ENCODE peak calls at places on chromosomes 5 and 9, in nine cellular contexts. S is cardiac muscle cell, Y is esophagus squamous epithelium, C is astrocyte, V is hepatocyte, L is heart left ventricle, Q is vagina, K is ascending aorta, G is right lobe of liver. Z is an unnamed sample.

GRCh38 chr5:19401032-19401431 is 587.0 kb downstream of the CDH18 start:
- DNase-seq in G (no peak), C (no peak), V (no peak), K (no peak), Y (no peak), L (no peak), S (no peak), Q (no peak), Z (no peak)

GRCh38 chr5:55187370-55187769 is 14.4 kb upstream of the CDC20B start:
- DNase-seq in V (peak; percentile 9), C (no peak), Q (no peak), K (no peak), Y (no peak), S (peak; percentile 19), L (no peak), G (no peak), Z (no peak)

GRCh38 chr9:112094948-112095779 is 79.9 kb downstream of the SUSD1 start:
- DNase-seq in Q (no peak), K (no peak), C (no peak), L (no peak), V (peak; percentile 17), G (no peak), S (no peak), Y (no peak), Z (no peak)

GRCh38 chr9:136118061-136118366 is 661 bp downstream of the TMEM250 start:
- DNase-seq in Y (no peak), L (no peak), K (no peak), C (no peak), V (no peak), Q (no peak), S (no peak), G (no peak), Z (peak; percentile 93)

GRCh38 chr9:4839470-4839912 is 46.7 kb downstream of the RCL1 start:
- DNase-seq in Q (no peak), C (no peak), G (peak; percentile 36), K (no peak), S (no peak), L (no peak), Y (no peak), V (no peak), Z (no peak)

GRCh38 chr9:33187519-33188218 is 20.5 kb upstream of the B4GALT1 start:
- DNase-seq in S (peak; percentile 77), K (no peak), C (peak; percentile 73), L (peak; percentile 67), V (peak; percentile 69), Q (no peak), G (no peak), Y (no peak), Z (no peak)

GRCh38 chr5:3269400-3270169 is 326.0 kb upstream of the IRX1 start:
- DNase-seq in Y (no peak), K (no peak), L (no peak), Q (no peak), G (no peak), V (no peak), S (no peak), C (no peak), Z (no peak)

GRCh38 chr5:52801329-52801728 is 13.6 kb downstream of the ITGA1 start:
- DNase-seq in L (no peak), G (no peak), V (peak; percentile 22), S (no peak), Y (no peak), K (no peak), Q (no peak), C (peak; percentile 16), Z (no peak)

GRCh38 chr5:150263801-150264621 is 25.6 kb downstream of the CAMK2A start:
- DNase-seq in Q (no peak), C (peak; percentile 89), S (peak; percentile 84), K (no peak), V (peak; percentile 56), G (peak; percentile 52), L (no peak), Y (no peak), Z (no peak)

GRCh38 chr9:101566904-101567724 is 27.7 kb downstream of the PPP3R2 start:
- DNase-seq in K (no peak), C (peak; percentile 13), S (peak; percentile 37), Y (no peak), Q (no peak), L (no peak), V (peak; percentile 29), G (no peak), Z (no peak)

GRCh38 chr9:37840560-37841194 is 40.1 kb downstream of the DCAF10 start:
- DNase-seq in Q (no peak), G (no peak), C (peak; percentile 80), Y (no peak), L (no peak), V (no peak), S (peak; percentile 83), K (no peak), Z (no peak)

GRCh38 chr9:13568851-13569618 is 289.5 kb upstream of the MPDZ start:
- DNase-seq in G (no peak), L (no peak), Y (no peak), V (peak; percentile 9), K (no peak), S (peak; percentile 31), C (no peak), Q (no peak), Z (peak; percentile 27)

GRCh38 chr9:132826576-132827365 is 51.3 kb downstream of the AK8 start:
- DNase-seq in L (no peak), V (no peak), S (no peak), Y (no peak), G (no peak), C (no peak), K (no peak), Q (no peak), Z (no peak)

GRCh38 chr5:171102877-171103610 is 206.0 kb upstream of the TLX3 start:
- DNase-seq in K (no peak), C (no peak), G (no peak), Y (no peak), S (no peak), V (no peak), Q (no peak), L (no peak), Z (no peak)

GRCh38 chr9:92185681-92186080 is 70.5 kb upstream of the SPTLC1 start:
- DNase-seq in Y (no peak), C (no peak), S (no peak), G (no peak), V (no peak), Q (no peak), K (no peak), L (no peak), Z (no peak)

GRCh38 chr9:128987800-128988199 is 40.3 kb downstream of the NUP188 start:
- DNase-seq in S (peak; percentile 63), Y (no peak), C (peak; percentile 83), Q (no peak), L (no peak), G (no peak), V (no peak), K (no peak), Z (no peak)

GRCh38 chr5:153445875-153446567 is 44.4 kb upstream of the GRIA1 start:
- DNase-seq in C (no peak), Q (no peak), V (peak; percentile 16), S (peak; percentile 0), G (peak; percentile 62), Y (no peak), K (no peak), L (peak; percentile 17), Z (peak; percentile 28)

GRCh38 chr5:100900142-100900795 is 2.8 kb downstream of the ST8SIA4 start:
- DNase-seq in C (peak; percentile 38), L (peak; percentile 38), Y (peak; percentile 18), V (peak; percentile 28), K (peak; percentile 14), G (peak; percentile 38), Q (no peak), S (peak; percentile 56), Z (peak; percentile 62)

GRCh38 chr9:132651259-132651658 is 18.5 kb downstream of the DDX31 start:
- DNase-seq in G (no peak), K (no peak), S (peak; percentile 95), L (no peak), Y (no peak), C (peak; percentile 93), Q (no peak), V (peak; percentile 44), Z (no peak)

GRCh38 chr9:97506264-97506663 is 4.8 kb downstream of the TMOD1 start:
- DNase-seq in Y (no peak), K (no peak), G (no peak), S (no peak), C (no peak), Q (no peak), L (peak; percentile 8), V (no peak), Z (no peak)
- H3K27ac ChIP-seq in Y (no peak overlapping the region), K (no peak overlapping the region), G (no peak overlapping the region), S (no peak overlapping the region), C (no peak overlapping the region), Q (peak overlapping the region; percentile 97), L (no peak overlapping the region), V (no peak overlapping the region), Z (no peak overlapping the region)

GRCh38 chr9:108967916-108968315 is 33.7 kb downstream of the ABITRAM start:
- DNase-seq in G (no peak), K (no peak), V (no peak), L (no peak), C (no peak), S (no peak), Y (no peak), Q (no peak), Z (no peak)
- H3K4me1 ChIP-seq in G (no peaks in the 10 kb centered on the region), K (no peaks in the 10 kb centered on the region), V (no peaks in the 10 kb centered on the region), L (peaks cover 52% of the 10 kb centered on the region), C (no peaks in the 10 kb centered on the region), S (peaks cover 14% of the 10 kb centered on the region), Y (peaks cover 2% of the 10 kb centered on the region), Q (peaks cover 13% of the 10 kb centered on the region), Z (peaks cover 2% of the 10 kb centered on the region)

DNA sequence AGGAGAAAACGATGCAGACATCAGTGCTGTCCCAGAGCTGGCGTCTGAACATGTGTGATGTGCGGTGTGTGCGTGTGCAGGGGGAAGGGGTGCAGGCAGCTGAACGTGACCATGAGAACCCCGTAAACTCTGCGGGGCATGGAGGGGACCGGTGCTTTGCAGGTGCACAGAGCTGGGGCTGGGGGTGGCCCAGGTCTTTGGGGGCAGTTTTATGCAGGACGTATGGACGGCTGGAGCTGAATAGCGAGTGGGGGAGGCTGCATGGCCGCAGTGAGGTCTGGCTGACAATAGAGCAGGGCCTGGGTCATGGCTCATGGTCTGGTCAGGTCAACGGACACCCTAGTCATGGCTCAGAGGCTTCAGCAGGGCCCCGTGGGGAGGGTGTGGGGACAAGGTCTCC is 3.3 kb upstream of the EXOC3 start:
- DNase-seq in S (no peak), K (no peak), G (no peak), Q (no peak), Y (no peak), V (no peak), L (no peak), C (no peak), Z (no peak)
- H3K27ac ChIP-seq in S (no peak overlapping the region), K (no peak overlapping the region), G (no peak overlapping the region), Q (no peak overlapping the region), Y (no peak overlapping the region), V (no peak overlapping the region), L (no peak overlapping the region), C (no peak overlapping the region), Z (no peak overlapping the region)

DNA sequence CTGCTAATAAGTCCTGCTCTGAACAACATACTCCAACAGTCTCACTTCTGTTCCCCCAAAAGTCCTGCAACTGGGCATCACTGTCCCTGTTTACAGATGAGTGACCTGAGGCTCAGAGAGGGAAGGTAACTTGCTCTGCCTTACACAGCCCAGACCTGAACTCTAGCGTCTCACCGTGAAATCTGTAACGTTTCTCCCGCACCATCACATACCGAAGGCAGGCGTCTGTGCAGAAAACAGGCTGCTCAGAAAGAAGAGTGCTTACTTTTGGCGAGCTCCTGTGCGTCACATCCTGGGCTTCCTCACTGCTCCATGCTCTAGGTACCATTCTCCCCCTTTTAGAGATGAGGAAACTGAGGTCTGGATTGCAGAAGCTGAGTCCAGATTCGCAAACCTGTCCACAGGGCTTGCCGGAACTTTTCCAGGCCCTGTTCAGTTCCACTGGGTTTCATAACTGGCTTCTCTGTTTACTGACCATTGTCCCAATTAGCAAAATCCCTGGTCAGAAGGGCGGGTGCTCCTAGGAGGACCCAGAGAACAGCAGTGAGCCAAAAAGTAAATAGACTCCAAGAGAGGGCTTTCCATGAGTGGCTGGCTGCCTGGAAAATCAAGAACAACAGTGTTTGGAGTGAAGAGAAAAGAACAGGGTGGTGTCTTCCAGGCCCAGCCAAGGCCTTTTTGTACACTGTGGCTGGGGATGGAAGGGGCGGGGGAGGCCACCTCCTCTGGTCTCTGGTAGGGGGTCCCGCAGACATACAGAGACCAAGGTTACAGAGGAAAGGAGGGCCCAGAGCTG is 27.1 kb downstream of the GSN start:
- DNase-seq in Y (no peak), S (no peak), L (peak; percentile 59), K (no peak), V (no peak), Q (no peak), G (no peak), C (no peak), Z (peak; percentile 59)
- H3K4me1 ChIP-seq in Y (peaks cover 93% of the 10 kb centered on the region), S (peaks cover 40% of the 10 kb centered on the region), L (peaks cover 92% of the 10 kb centered on the region), K (peaks cover 36% of the 10 kb centered on the region), V (peaks cover 26% of the 10 kb centered on the region), Q (peaks cover 86% of the 10 kb centered on the region), G (peaks cover 2% of the 10 kb centered on the region), C (peaks cover 11% of the 10 kb centered on the region), Z (peaks cover 80% of the 10 kb centered on the region)

Z was measured in left lung.